ENCODE peak calls at places on chromosomes 5 and 9, in eight cellular contexts. One of them, this sample, is unnamed.

GRCh38 chr5:38621840-38622513 is 65.5 kb upstream of the LIFR start:
- DNase-seq in epithelial cell of proximal tubule: no peak
- DNase-seq in heart left ventricle: no peak
- DNase-seq in left lung: no peak
- DNase-seq in endothelial cell: no peak
- DNase-seq in kidney: no peak
- DNase-seq in A549: no peak
- DNase-seq in fibroblast of mammary gland: no peak
- DNase-seq in this sample: no peak

GRCh38 chr5:37665889-37666288 is 174.0 kb downstream of the GDNF start:
- DNase-seq in epithelial cell of proximal tubule: no peak
- DNase-seq in kidney: peak
- DNase-seq in A549: no peak
- DNase-seq in fibroblast of mammary gland: no peak
- DNase-seq in left lung: peak
- DNase-seq in heart left ventricle: peak
- DNase-seq in endothelial cell: peak
- DNase-seq in this sample: no peak

GRCh38 chr5:96066386-96066719 is 104.7 kb upstream of the ELL2 start:
- DNase-seq in endothelial cell: no peak
- DNase-seq in epithelial cell of proximal tubule: no peak
- DNase-seq in left lung: no peak
- DNase-seq in fibroblast of mammary gland: no peak
- DNase-seq in heart left ventricle: no peak
- DNase-seq in A549: no peak
- DNase-seq in kidney: no peak
- DNase-seq in this sample: no peak

GRCh38 chr5:133193794-133194193 is 142.0 kb downstream of the HSPA4 start:
- DNase-seq in epithelial cell of proximal tubule: no peak
- DNase-seq in kidney: no peak
- DNase-seq in fibroblast of mammary gland: no peak
- DNase-seq in A549: no peak
- DNase-seq in heart left ventricle: no peak
- DNase-seq in left lung: no peak
- DNase-seq in endothelial cell: no peak
- DNase-seq in this sample: no peak

GRCh38 chr9:91795500-91796241 is 154.4 kb downstream of the ROR2 start:
- DNase-seq in heart left ventricle: no peak
- DNase-seq in A549: no peak
- DNase-seq in left lung: no peak
- DNase-seq in kidney: no peak
- DNase-seq in epithelial cell of proximal tubule: no peak
- DNase-seq in endothelial cell: no peak
- DNase-seq in fibroblast of mammary gland: peak
- DNase-seq in this sample: no peak

GRCh38 chr5:124889522-124889828 is 143.0 kb upstream of the ZNF608 start:
- DNase-seq in kidney: no peak
- DNase-seq in heart left ventricle: no peak
- DNase-seq in fibroblast of mammary gland: peak
- DNase-seq in A549: no peak
- DNase-seq in endothelial cell: no peak
- DNase-seq in epithelial cell of proximal tubule: no peak
- DNase-seq in left lung: no peak
- DNase-seq in this sample: no peak

GRCh38 chr9:75083188-75083976 is 4.6 kb downstream of the NMRK1 start:
- DNase-seq in kidney: peak
- DNase-seq in endothelial cell: no peak
- DNase-seq in heart left ventricle: peak
- DNase-seq in epithelial cell of proximal tubule: no peak
- DNase-seq in left lung: peak
- DNase-seq in fibroblast of mammary gland: no peak
- DNase-seq in A549: no peak
- DNase-seq in this sample: no peak

GRCh38 chr9:12695474-12695873 is 2.3 kb downstream of the TYRP1 start:
- DNase-seq in endothelial cell: no peak
- DNase-seq in A549: no peak
- DNase-seq in heart left ventricle: peak
- DNase-seq in fibroblast of mammary gland: no peak
- DNase-seq in kidney: no peak
- DNase-seq in epithelial cell of proximal tubule: no peak
- DNase-seq in left lung: no peak
- DNase-seq in this sample: no peak

GRCh38 chr9:13186091-13186490 is 93.4 kb downstream of the MPDZ start:
- DNase-seq in endothelial cell: no peak
- DNase-seq in fibroblast of mammary gland: no peak
- DNase-seq in epithelial cell of proximal tubule: no peak
- DNase-seq in heart left ventricle: no peak
- DNase-seq in A549: no peak
- DNase-seq in kidney: no peak
- DNase-seq in left lung: no peak
- DNase-seq in this sample: no peak

GRCh38 chr5:74934949-74935751 is 69.0 kb upstream of the FAM169A start:
- DNase-seq in epithelial cell of proximal tubule: peak
- DNase-seq in fibroblast of mammary gland: peak
- DNase-seq in endothelial cell: peak
- DNase-seq in A549: no peak
- DNase-seq in heart left ventricle: no peak
- DNase-seq in kidney: no peak
- DNase-seq in left lung: no peak
- DNase-seq in this sample: no peak

GRCh38 chr9:70952131-70952727 is 169.2 kb downstream of the TRPM3 start:
- DNase-seq in kidney: no peak
- DNase-seq in endothelial cell: no peak
- DNase-seq in left lung: no peak
- DNase-seq in epithelial cell of proximal tubule: no peak
- DNase-seq in fibroblast of mammary gland: no peak
- DNase-seq in A549: no peak
- DNase-seq in heart left ventricle: no peak
- DNase-seq in this sample: no peak

GRCh38 chr5:103258957-103259704 is 568 bp downstream of the MACIR start:
- DNase-seq in A549: peak
- DNase-seq in kidney: peak
- DNase-seq in left lung: peak
- DNase-seq in fibroblast of mammary gland: peak
- DNase-seq in heart left ventricle: peak
- DNase-seq in endothelial cell: peak
- DNase-seq in epithelial cell of proximal tubule: no peak
- DNase-seq in this sample: peak

GRCh38 chr9:133874061-133874638 is 118.0 kb downstream of the VAV2 start:
- DNase-seq in heart left ventricle: no peak
- DNase-seq in endothelial cell: no peak
- DNase-seq in A549: peak
- DNase-seq in kidney: no peak
- DNase-seq in epithelial cell of proximal tubule: peak
- DNase-seq in fibroblast of mammary gland: peak
- DNase-seq in left lung: no peak
- DNase-seq in this sample: no peak

GRCh38 chr5:59236448-59236847 is 653.6 kb downstream of the RAB3C start:
- DNase-seq in left lung: no peak
- DNase-seq in A549: no peak
- DNase-seq in kidney: no peak
- DNase-seq in epithelial cell of proximal tubule: no peak
- DNase-seq in fibroblast of mammary gland: peak
- DNase-seq in heart left ventricle: peak
- DNase-seq in endothelial cell: no peak
- DNase-seq in this sample: no peak

GRCh38 chr5:116557669-116558271 is 16.9 kb downstream of the SEMA6A start:
- DNase-seq in left lung: no peak
- DNase-seq in A549: peak
- DNase-seq in endothelial cell: no peak
- DNase-seq in epithelial cell of proximal tubule: no peak
- DNase-seq in fibroblast of mammary gland: peak
- DNase-seq in kidney: no peak
- DNase-seq in heart left ventricle: no peak
- DNase-seq in this sample: no peak

GRCh38 chr9:131651160-131651559 is 88.7 kb downstream of the RAPGEF1 start:
- DNase-seq in epithelial cell of proximal tubule: no peak
- DNase-seq in heart left ventricle: no peak
- DNase-seq in kidney: no peak
- DNase-seq in fibroblast of mammary gland: peak
- DNase-seq in A549: no peak
- DNase-seq in endothelial cell: no peak
- DNase-seq in left lung: no peak
- DNase-seq in this sample: no peak

GRCh38 chr9:9914174-9914573 is 698.6 kb downstream of the PTPRD start:
- DNase-seq in fibroblast of mammary gland: no peak
- DNase-seq in kidney: no peak
- DNase-seq in A549: no peak
- DNase-seq in heart left ventricle: no peak
- DNase-seq in left lung: no peak
- DNase-seq in endothelial cell: no peak
- DNase-seq in epithelial cell of proximal tubule: no peak
- DNase-seq in this sample: no peak

GRCh38 chr9:9917400-9917799 is 695.4 kb downstream of the PTPRD start:
- DNase-seq in kidney: no peak
- DNase-seq in endothelial cell: no peak
- DNase-seq in heart left ventricle: no peak
- DNase-seq in left lung: no peak
- DNase-seq in epithelial cell of proximal tubule: no peak
- DNase-seq in A549: no peak
- DNase-seq in fibroblast of mammary gland: no peak
- DNase-seq in this sample: no peak

GRCh38 chr9:9913276-9913832 is 699.4 kb downstream of the PTPRD start:
- DNase-seq in epithelial cell of proximal tubule: peak
- DNase-seq in heart left ventricle: no peak
- DNase-seq in left lung: no peak
- DNase-seq in endothelial cell: no peak
- DNase-seq in fibroblast of mammary gland: no peak
- DNase-seq in kidney: no peak
- DNase-seq in A549: no peak
- DNase-seq in this sample: no peak

GRCh38 chr9:9912459-9912858 is 700.3 kb downstream of the PTPRD start:
- DNase-seq in epithelial cell of proximal tubule: no peak
- DNase-seq in left lung: no peak
- DNase-seq in kidney: no peak
- DNase-seq in A549: no peak
- DNase-seq in fibroblast of mammary gland: peak
- DNase-seq in endothelial cell: no peak
- DNase-seq in heart left ventricle: no peak
- DNase-seq in this sample: no peak
- TF ChIP-seq CTCF in epithelial cell of proximal tubule: peak
- TF ChIP-seq CTCF in left lung: no peak
- TF ChIP-seq CTCF in kidney: no peak
- TF ChIP-seq CTCF in A549: no peak
- TF ChIP-seq CTCF in fibroblast of mammary gland: peak
- TF ChIP-seq CTCF in endothelial cell: peak
- TF ChIP-seq CTCF in heart left ventricle: no peak
- TF ChIP-seq CTCF in this sample: no peak

DNA sequence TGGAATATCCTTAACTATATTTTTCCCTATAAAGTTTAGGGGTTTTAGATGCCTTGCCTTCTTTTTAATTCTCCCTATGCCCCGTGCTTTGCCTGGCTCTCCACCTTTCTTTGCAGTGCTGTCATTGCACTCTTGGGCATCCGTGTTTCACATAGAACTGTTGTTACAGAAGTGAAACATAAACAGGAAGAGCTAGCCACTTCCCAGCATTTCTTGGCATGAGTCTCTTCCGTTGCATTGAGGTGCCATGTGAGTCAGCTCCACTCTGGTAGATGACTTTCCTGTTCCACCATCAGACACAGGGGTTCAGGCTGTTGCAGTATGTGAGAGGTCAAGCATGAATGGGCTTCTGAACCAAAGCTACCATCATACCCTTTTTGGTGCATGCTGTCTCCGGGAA is 73.4 kb downstream of the ANGPTL2 start:
- DNase-seq in fibroblast of mammary gland: peak
- DNase-seq in left lung: no peak
- DNase-seq in epithelial cell of proximal tubule: peak
- DNase-seq in A549: peak
- DNase-seq in heart left ventricle: no peak
- DNase-seq in endothelial cell: peak
- DNase-seq in kidney: no peak
- DNase-seq in this sample: no peak
- TF ChIP-seq CTCF in fibroblast of mammary gland: peak
- TF ChIP-seq CTCF in left lung: peak
- TF ChIP-seq CTCF in epithelial cell of proximal tubule: peak
- TF ChIP-seq CTCF in A549: no peak
- TF ChIP-seq CTCF in heart left ventricle: peak
- TF ChIP-seq CTCF in endothelial cell: no peak
- TF ChIP-seq CTCF in kidney: no peak
- TF ChIP-seq CTCF in this sample: no peak

DNA sequence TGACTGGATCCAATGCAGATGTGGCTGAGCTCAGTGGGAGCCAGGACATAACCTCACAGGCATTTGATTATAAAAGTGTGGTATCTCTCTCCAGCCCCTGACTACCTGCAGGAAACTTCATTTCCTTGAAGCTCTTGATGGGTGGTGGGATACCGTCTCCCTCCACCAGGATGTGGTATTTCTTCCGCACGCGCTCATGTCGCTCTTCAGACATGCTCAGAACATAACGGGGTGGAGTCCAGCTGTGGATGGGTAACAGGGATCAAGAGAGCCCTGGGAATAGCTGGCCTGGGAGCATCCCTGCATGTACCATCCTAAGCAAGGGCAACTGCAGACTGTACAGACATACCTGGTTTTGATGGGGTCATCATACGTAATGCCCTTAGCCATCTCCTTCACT is 1.2 kb downstream of the DDX41 start:
- DNase-seq in epithelial cell of proximal tubule: no peak
- DNase-seq in heart left ventricle: no peak
- DNase-seq in fibroblast of mammary gland: no peak
- DNase-seq in left lung: no peak
- DNase-seq in A549: no peak
- DNase-seq in endothelial cell: no peak
- DNase-seq in kidney: no peak
- DNase-seq in this sample: no peak
- TF ChIP-seq CTCF in epithelial cell of proximal tubule: no peak
- TF ChIP-seq CTCF in heart left ventricle: no peak
- TF ChIP-seq CTCF in fibroblast of mammary gland: no peak
- TF ChIP-seq CTCF in left lung: no peak
- TF ChIP-seq CTCF in A549: no peak
- TF ChIP-seq CTCF in endothelial cell: no peak
- TF ChIP-seq CTCF in kidney: no peak
- TF ChIP-seq CTCF in this sample: no peak

DNA sequence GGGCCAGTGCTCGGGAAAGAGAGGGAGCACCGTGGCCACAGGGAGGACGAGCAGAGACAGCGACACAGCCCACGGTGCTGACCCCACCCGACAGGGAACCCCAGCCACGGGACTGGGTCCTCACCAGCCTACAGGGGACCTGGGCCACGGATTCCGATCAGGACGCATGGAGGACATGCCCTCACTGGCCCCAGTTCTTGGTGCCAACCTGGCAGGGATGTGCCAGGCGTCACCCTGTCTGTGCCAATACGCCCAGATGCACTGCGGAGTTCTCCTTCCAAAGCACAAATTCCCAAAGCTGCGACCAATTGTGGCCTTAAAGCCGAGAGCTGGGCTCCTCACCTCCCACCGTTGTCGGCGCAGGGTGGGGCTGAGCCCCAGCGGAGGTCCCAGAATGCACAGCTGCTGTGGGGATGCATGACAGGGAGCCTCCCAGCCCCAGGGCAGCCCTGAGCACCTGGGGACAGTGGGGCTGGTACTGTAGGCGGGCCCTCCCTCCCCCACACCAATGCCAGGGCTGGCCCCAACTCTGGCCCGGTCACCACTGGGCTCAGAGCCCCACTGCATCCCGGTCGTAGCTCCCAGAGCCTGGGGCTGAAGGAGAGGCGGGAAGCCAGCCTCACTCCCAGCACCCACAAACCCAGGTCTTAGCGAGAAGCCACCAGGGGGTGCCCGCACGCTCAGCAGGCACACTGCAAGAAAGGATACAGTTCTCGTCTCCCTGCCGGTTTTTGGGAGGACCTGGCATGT is 44.2 kb downstream of the NKD2 start:
- DNase-seq in fibroblast of mammary gland: no peak
- DNase-seq in kidney: peak
- DNase-seq in epithelial cell of proximal tubule: no peak
- DNase-seq in A549: no peak
- DNase-seq in heart left ventricle: peak
- DNase-seq in left lung: peak
- DNase-seq in endothelial cell: no peak
- DNase-seq in this sample: no peak
- TF ChIP-seq CTCF in fibroblast of mammary gland: no peak
- TF ChIP-seq CTCF in kidney: no peak
- TF ChIP-seq CTCF in epithelial cell of proximal tubule: no peak
- TF ChIP-seq CTCF in A549: peak
- TF ChIP-seq CTCF in heart left ventricle: no peak
- TF ChIP-seq CTCF in left lung: no peak
- TF ChIP-seq CTCF in endothelial cell: no peak
- TF ChIP-seq CTCF in this sample: no peak